ENCODE peak calls at places on chromosomes 13 and 19, in four cellular contexts. J is WTC11; F is naive thymus-derived CD8-positive, alpha-beta T cell; O is psoas muscle. L is an unnamed sample.

GRCh38 chr19:29364224-29364726 is 151.3 kb upstream of the UQCRFS1 start:
- ATAC-seq in J (peak), F (no peak), O (no peak), L (no peak)

GRCh38 chr13:27043013-27043412 is 128.6 kb downstream of the USP12 start:
- ATAC-seq in J (peak), F (no peak), O (peak), L (peak)

GRCh38 chr13:43085545-43085944 is 62.2 kb downstream of the DNAJC15 start:
- ATAC-seq in J (no peak), F (no peak), O (no peak), L (no peak)

GRCh38 chr13:29523199-29523931 is 72.1 kb downstream of the SLC7A1 start:
- ATAC-seq in J (no peak), F (no peak), O (peak), L (no peak)

GRCh38 chr19:39264306-39265290 is 3.6 kb upstream of the IFNL2 start:
- ATAC-seq in J (peak), F (peak), O (no peak), L (no peak)

GRCh38 chr19:5995606-5996005 is 17.7 kb upstream of the RANBP3 start:
- ATAC-seq in J (no peak), F (no peak), O (no peak), L (no peak)

GRCh38 chr19:35783469-35784400 is 8.4 kb downstream of the ARHGAP33 start:
- ATAC-seq in J (peak), F (no peak), O (no peak), L (no peak)

GRCh38 chr13:114134111-114134943 is 1.9 kb upstream of the RASA3 start:
- ATAC-seq in J (no peak), F (peak), O (no peak), L (no peak)

L was measured in activated T-helper 17 cell treated with anti-CD3 and anti-CD28 coated beads, Interleukin-2, amount 50 U/mL, for 72 hours.